ENCODE peak calls at places on chromosomes 12 and 14, in four cellular contexts. U is tibial artery; R is GM23248; W is naive thymus-derived CD4-positive, alpha-beta T cell. Q is an unnamed sample.

GRCh38 chr12:91078501-91078900 is 20.7 kb upstream of the KERA start:
- DNase-seq in U (no peak), R (no peak), W (no peak), Q (no peak)

GRCh38 chr14:30227871-30228270 is 300.2 kb upstream of the PRKD1 start:
- DNase-seq in U (peak), R (peak), W (no peak), Q (no peak)

GRCh38 chr12:120783197-120783596 is 57.6 kb downstream of the ACADS start:
- DNase-seq in U (no peak), R (peak), W (no peak), Q (no peak)

GRCh38 chr12:47995976-47996375 is 8.3 kb downstream of the COL2A1 start:
- DNase-seq in U (no peak), R (no peak), W (no peak), Q (no peak)

GRCh38 chr12:126617312-126617711 is 1552.1 kb downstream of the AACS start:
- DNase-seq in U (no peak), R (peak), W (no peak), Q (peak)

GRCh38 chr12:5513406-5513805 is 81.5 kb downstream of the NTF3 start:
- DNase-seq in U (no peak), R (no peak), W (no peak), Q (no peak)

GRCh38 chr14:79840068-79840467 is 371.2 kb downstream of the DIO2 start:
- DNase-seq in U (no peak), R (no peak), W (no peak), Q (no peak)

GRCh38 chr14:102034301-102034700 is 52.5 kb downstream of the HSP90AA1 start:
- DNase-seq in U (no peak), R (no peak), W (no peak), Q (no peak)

GRCh38 chr12:452667-453210 is 7.0 kb upstream of the B4GALNT3 start:
- DNase-seq in U (no peak), R (peak), W (peak), Q (no peak)

GRCh38 chr14:104085032-104085888 is at the start of gene ASPG:
- DNase-seq in U (peak), R (no peak), W (no peak), Q (no peak)

GRCh38 chr14:104085889-104086201 is 345 bp downstream of the ASPG start:
- DNase-seq in U (no peak), R (no peak), W (no peak), Q (no peak)

GRCh38 chr14:104086210-104086660 is 735 bp downstream of the ASPG start:
- DNase-seq in U (no peak), R (no peak), W (no peak), Q (no peak)

GRCh38 chr14:104082807-104083206 is 2.7 kb upstream of the ASPG start:
- DNase-seq in U (no peak), R (no peak), W (no peak), Q (no peak)

DNA sequence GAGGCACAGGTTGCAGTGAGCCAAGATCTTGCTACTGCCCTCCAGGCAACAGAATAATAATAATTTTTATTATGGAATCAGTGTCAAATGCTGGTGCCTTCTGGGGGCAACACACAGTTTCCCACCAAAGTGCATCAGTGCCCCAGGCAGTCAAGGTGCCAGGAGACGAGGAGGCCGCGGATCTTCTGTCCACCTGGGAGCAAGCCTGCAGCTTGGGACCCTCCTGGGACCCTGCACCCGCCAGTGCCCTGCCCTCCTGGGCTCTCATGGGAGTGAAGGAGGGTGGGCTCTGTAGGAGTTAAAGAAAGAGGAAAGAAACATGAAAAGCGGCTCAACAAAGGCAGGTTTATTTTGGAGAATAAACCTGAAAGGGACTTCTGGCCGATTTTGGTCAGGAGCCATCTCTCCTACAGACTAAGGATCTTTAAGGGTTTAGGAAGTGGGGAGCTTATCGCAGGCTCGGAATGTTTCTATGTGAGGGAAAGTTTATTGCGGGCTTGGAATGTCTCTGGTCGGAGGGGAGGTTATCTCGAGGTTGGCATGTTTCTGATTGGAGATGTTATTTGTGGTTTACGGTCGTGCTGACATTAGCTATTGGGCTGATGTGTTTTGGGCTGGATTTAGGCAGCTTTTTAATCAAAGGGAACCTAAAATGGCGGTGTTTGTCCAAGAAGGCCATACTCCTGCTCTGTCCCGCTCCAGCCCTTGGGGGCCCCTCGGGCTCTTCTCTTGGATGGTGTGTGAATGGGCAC is 1.1 kb upstream of the ASPG start:
- DNase-seq in U (no peak), R (no peak), W (no peak), Q (no peak)
- H3K4me3 ChIP-seq in U (no peak), R (no peak), W (no peak), Q (no peak)

DNA sequence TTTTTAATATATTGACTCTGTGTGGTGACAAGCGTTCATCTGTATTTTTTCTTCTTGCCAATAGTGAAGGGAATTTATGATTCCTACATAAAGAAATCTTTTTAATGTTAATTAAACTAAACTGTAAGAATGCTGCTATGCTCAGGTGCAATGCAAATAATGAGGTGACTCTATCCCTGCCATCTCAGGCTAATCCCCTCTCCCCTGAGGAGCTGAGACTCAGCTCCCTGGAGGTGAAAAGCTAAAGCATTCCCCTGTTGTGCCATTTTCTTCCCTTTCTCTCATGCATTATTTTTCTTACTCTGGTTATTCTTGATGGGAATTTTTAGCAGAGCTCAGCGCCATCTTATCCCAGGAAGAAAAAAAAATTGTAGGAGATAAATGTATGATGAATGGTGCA is 113.9 kb upstream of the FGD4 start:
- DNase-seq in U (no peak), R (no peak), W (no peak), Q (no peak)
- H3K4me3 ChIP-seq in U (no peak), R (no peak), W (no peak), Q (no peak)

GRCh38 chr12:104303538-104304151 is at the start of gene EID3:
- DNase-seq in U (peak), R (peak), W (peak), Q (no peak)

GRCh38 chr12:104306943-104307654 is 3.6 kb downstream of the EID3 start:
- DNase-seq in U (no peak), R (no peak), W (no peak), Q (no peak)

GRCh38 chr12:104305349-104305748 is 1.8 kb downstream of the EID3 start:
- DNase-seq in U (no peak), R (no peak), W (no peak), Q (no peak)

GRCh38 chr12:104306376-104306775 is 2.8 kb downstream of the EID3 start:
- DNase-seq in U (no peak), R (no peak), W (no peak), Q (no peak)

GRCh38 chr12:104304261-104305004 is 894 bp downstream of the EID3 start:
- DNase-seq in U (no peak), R (peak), W (no peak), Q (no peak)
- H3K4me3 ChIP-seq in U (peak), R (peak), W (peak), Q (no peak)

GRCh38 chr12:49332441-49332861 is 4.5 kb downstream of the C1QL4 start:
- DNase-seq in U (no peak), R (no peak), W (no peak), Q (no peak)

GRCh38 chr12:49334681-49335080 is 2.3 kb downstream of the C1QL4 start:
- DNase-seq in U (no peak), R (no peak), W (no peak), Q (no peak)

GRCh38 chr12:49331360-49332222 is 5.4 kb downstream of the C1QL4 start:
- DNase-seq in U (peak), R (peak), W (no peak), Q (no peak)

GRCh38 chr12:49334226-49334625 is 2.8 kb downstream of the C1QL4 start:
- DNase-seq in U (no peak), R (no peak), W (no peak), Q (no peak)

GRCh38 chr12:49332891-49333371 is 4.1 kb downstream of the C1QL4 start:
- DNase-seq in U (no peak), R (no peak), W (no peak), Q (no peak)
- H3K4me3 ChIP-seq in U (peak), R (no peak), W (no peak), Q (no peak)

DNA sequence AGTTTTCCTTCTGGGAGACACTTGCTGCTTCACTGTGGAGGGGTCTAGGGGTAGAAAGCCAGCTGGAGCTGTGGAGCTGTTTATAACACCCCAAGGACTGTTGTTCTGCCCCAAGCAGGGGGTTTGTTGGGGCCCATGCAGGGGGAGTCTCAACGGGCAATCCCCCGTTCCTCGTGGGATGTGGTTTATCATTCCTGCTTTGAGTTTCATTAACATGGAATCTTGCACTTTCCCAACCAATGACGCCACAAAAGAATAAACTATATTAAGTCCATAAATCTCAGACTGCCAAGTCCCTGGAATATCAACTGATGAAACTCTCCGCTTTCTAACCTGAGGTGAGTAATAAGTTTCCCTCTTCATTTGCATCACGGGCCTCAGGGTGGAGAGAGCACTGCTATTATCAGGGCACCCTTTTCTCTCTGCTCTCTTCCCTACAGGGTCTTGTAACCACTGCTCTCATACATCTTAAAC is 112.6 kb upstream of the PELI2 start:
- DNase-seq in U (no peak), R (peak), W (no peak), Q (no peak)
- H3K4me3 ChIP-seq in U (no peak), R (peak), W (no peak), Q (no peak)

GRCh38 chr14:24440606-24441399 is 1.8 kb downstream of the SDR39U1 start:
- DNase-seq in U (no peak), R (no peak), W (no peak), Q (no peak)

GRCh38 chr14:24441485-24441884 is 1.1 kb downstream of the SDR39U1 start:
- DNase-seq in U (no peak), R (no peak), W (no peak), Q (no peak)

GRCh38 chr14:24439257-24439656 is 3.3 kb downstream of the SDR39U1 start:
- DNase-seq in U (no peak), R (no peak), W (no peak), Q (no peak)

GRCh38 chr14:24438198-24439095 is 4.1 kb downstream of the SDR39U1 start:
- DNase-seq in U (no peak), R (no peak), W (no peak), Q (no peak)

DNA sequence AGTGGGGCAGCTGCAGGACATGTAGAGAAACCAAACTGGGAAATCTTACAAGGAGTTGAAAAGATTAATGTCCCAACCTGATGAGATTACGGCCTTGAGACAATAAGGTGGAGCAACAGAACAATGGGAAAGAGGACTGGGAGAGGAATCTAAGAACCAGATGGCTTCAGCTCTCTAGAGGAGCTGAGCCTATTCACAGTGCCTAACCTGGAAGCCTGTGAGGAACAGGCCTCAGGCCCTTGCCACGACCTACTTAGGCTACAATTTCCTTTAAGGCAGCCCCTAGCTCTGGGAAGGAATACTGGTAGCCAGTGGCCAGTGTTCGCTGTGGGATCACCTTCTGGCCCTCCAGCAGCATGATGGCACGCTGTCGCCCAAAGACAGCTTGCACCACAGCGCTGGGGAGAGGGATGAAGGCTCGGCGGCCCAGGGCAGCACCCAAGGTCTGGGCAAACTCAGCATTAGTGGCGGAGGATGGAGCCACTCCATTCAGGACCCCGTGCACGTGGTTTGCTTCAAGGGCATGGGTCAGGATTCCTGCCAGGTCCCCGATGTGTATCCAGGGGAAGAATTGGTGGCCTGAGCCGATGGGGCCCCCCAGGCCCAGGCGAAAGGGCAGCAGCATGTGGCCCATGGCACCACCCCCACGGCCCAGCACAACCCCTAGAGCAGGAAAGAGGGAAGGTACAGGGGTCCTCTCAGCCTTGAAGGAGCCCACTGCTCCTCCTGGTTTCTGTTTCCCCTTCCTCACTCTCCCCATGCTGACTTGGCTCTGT is 2.6 kb downstream of the SDR39U1 start:
- DNase-seq in U (no peak), R (no peak), W (no peak), Q (no peak)
- H3K4me3 ChIP-seq in U (no peak), R (no peak), W (no peak), Q (no peak)